ENCODE peak calls at places on chromosomes 1 and 21, in ten cellular contexts. Y, H, B, W, K, X, Z, P, I and F are unnamed samples.

GRCh38 chr1:233598891-233599541 is 14.9 kb upstream of the KCNK1 start:
- DNase-seq in Y (no peak), H (peak; percentile 81), B (no peak), W (no peak), K (no peak), X (no peak), Z (no peak), P (no peak), I (no peak), F (no peak)

GRCh38 chr1:224406216-224406615 is 28.4 kb downstream of the WDR26 start:
- DNase-seq in Y (no peak), H (no peak), B (no peak), W (no peak), K (no peak), X (no peak), Z (no peak), P (no peak), I (no peak), F (no peak)

GRCh38 chr1:17230106-17230505 is 18.8 kb upstream of the PADI3 start:
- DNase-seq in Y (no peak), H (no peak), B (no peak), W (no peak), K (no peak), X (no peak), Z (no peak), P (no peak), I (no peak), F (no peak)

GRCh38 chr1:216034506-216034905 is 388.7 kb downstream of the USH2A start:
- DNase-seq in Y (no peak), H (no peak), B (no peak), W (peak; percentile 60), K (no peak), X (no peak), Z (no peak), P (no peak), I (no peak), F (peak; percentile 50)

GRCh38 chr1:53220171-53220961 is at the start of gene CZIB:
- DNase-seq in Y (peak; percentile 99), H (peak; percentile 95), B (peak; percentile 97), W (peak; percentile 86), K (peak; percentile 98), X (peak; percentile 96), Z (peak; percentile 91), P (peak; percentile 91), I (peak; percentile 99), F (peak; percentile 95)

GRCh38 chr21:42513985-42514882 is 582 bp downstream of the SLC37A1 start:
- DNase-seq in Y (peak; percentile 86), H (peak; percentile 25), B (peak; percentile 75), W (no peak), K (no peak), X (peak; percentile 80), Z (peak; percentile 58), P (peak; percentile 39), I (peak; percentile 88), F (peak; percentile 48)

GRCh38 chr1:3564921-3565831 is 46.1 kb downstream of the MEGF6 start:
- DNase-seq in Y (no peak), H (peak; percentile 13), B (peak; percentile 33), W (peak; percentile 90), K (no peak), X (no peak), Z (peak; percentile 12), P (peak; percentile 52), I (peak; percentile 81), F (no peak)

GRCh38 chr1:170483041-170483440 is 48.9 kb upstream of the GORAB start:
- DNase-seq in Y (no peak), H (no peak), B (no peak), W (no peak), K (no peak), X (no peak), Z (no peak), P (no peak), I (no peak), F (no peak)

GRCh38 chr1:53061859-53062714 is at the start of gene PODN:
- DNase-seq in Y (peak; percentile 70), H (no peak), B (no peak), W (peak; percentile 51), K (peak; percentile 83), X (peak; percentile 29), Z (no peak), P (no peak), I (peak; percentile 56), F (no peak)

GRCh38 chr1:155003766-155004351 is 1.3 kb downstream of the ZBTB7B start:
- DNase-seq in Y (peak; percentile 89), H (peak; percentile 49), B (peak; percentile 30), W (peak; percentile 79), K (no peak), X (peak; percentile 87), Z (no peak), P (no peak), I (no peak), F (peak; percentile 76)

GRCh38 chr21:41321211-41321907 is 4.8 kb downstream of the FAM3B start:
- DNase-seq in Y (no peak), H (no peak), B (peak; percentile 15), W (no peak), K (no peak), X (no peak), Z (no peak), P (no peak), I (no peak), F (no peak)

GRCh38 chr1:19484338-19484792 is 974 bp downstream of the CAPZB start:
- DNase-seq in Y (peak; percentile 71), H (peak; percentile 29), B (peak; percentile 41), W (no peak), K (no peak), X (peak; percentile 62), Z (no peak), P (peak; percentile 10), I (peak; percentile 70), F (no peak)

GRCh38 chr1:227998374-227999055 is 8.3 kb upstream of the WNT3A start:
- DNase-seq in Y (no peak), H (no peak), B (no peak), W (no peak), K (no peak), X (peak; percentile 27), Z (no peak), P (no peak), I (no peak), F (no peak)

GRCh38 chr1:37073752-37074151 is 39.4 kb upstream of the GRIK3 start:
- DNase-seq in Y (no peak), H (no peak), B (no peak), W (no peak), K (no peak), X (no peak), Z (no peak), P (no peak), I (no peak), F (no peak)

GRCh38 chr1:4044967-4045366 is 144.9 kb upstream of the C1orf174 start:
- DNase-seq in Y (no peak), H (no peak), B (no peak), W (no peak), K (no peak), X (no peak), Z (no peak), P (no peak), I (no peak), F (no peak)

GRCh38 chr21:44018127-44018526 is 6.0 kb downstream of the TRAPPC10 start:
- DNase-seq in Y (no peak), H (no peak), B (no peak), W (no peak), K (no peak), X (no peak), Z (no peak), P (no peak), I (no peak), F (no peak)